ENCODE peak calls at places on chromosomes 12 and 14, in six cellular contexts. M is K562, T is HepG2, C is GM12878, F is HCT116, B is H1. W is an unnamed sample.

GRCh38 chr14:77212933-77213656 is 31.5 kb downstream of the TMEM63C start:
- DNase-seq in B (peak; percentile 38), T (peak; percentile 13), F (peak; percentile 28), M (peak; percentile 40), C (no peak), W (peak; percentile 20)

GRCh38 chr14:101823081-101823480 is 61.6 kb downstream of the PPP2R5C start:
- DNase-seq in C (no peak), B (no peak), F (no peak), M (no peak), T (no peak), W (no peak)

GRCh38 chr14:25833341-25834121 is 764.3 kb downstream of the NOVA1 start:
- DNase-seq in C (no peak), F (no peak), T (peak; percentile 46), B (no peak), M (peak; percentile 4), W (peak; percentile 23)

GRCh38 chr12:64392221-64392620 is 1.7 kb upstream of the C12orf56 start:
- DNase-seq in T (no peak), B (no peak), M (peak; percentile 40), C (no peak), F (no peak), W (no peak)

GRCh38 chr12:78804262-78804661 is 60.3 kb upstream of the SYT1 start:
- DNase-seq in B (no peak), M (no peak), T (no peak), C (no peak), F (no peak), W (no peak)

GRCh38 chr12:55965941-55966407 is at the start of gene PMEL:
- DNase-seq in B (no peak), F (no peak), T (no peak), M (peak; percentile 16), C (no peak), W (no peak)

GRCh38 chr14:22735096-22735495 is 31.4 kb upstream of the OXA1L start:
- DNase-seq in F (no peak), T (no peak), B (no peak), C (no peak), M (no peak), W (no peak)

GRCh38 chr14:35819591-35820540 is 6.3 kb upstream of the BRMS1L start:
- DNase-seq in C (no peak), M (no peak), B (no peak), F (no peak), T (no peak), W (no peak)

GRCh38 chr12:50074936-50075807 is 10.0 kb upstream of the SMARCD1 start:
- DNase-seq in B (no peak), F (peak; percentile 42), C (peak; percentile 37), T (peak; percentile 82), M (peak; percentile 89), W (peak; percentile 83)

GRCh38 chr14:93880025-93880820 is 46.9 kb upstream of the FAM181A start:
- DNase-seq in T (no peak), B (no peak), C (no peak), M (no peak), F (no peak), W (no peak)

DNA sequence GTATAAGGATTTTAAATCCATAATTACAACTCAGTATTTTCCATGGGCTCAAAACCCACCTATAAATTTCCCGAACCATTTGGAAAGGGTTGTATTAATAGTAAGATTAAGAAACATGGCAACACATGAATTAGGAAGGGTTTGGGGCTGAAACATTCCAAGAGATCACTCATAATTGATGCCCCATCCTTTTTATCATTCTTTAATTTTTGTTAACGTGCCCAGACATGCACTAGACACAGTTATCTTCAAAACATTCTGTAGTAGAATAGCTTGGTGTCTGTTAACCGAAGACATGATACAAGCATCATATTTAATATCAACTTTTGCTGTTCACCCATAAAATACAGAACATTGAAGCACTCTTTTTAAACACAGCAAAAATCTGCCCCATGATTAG is 106.8 kb upstream of the FRMD6 start:
- DNase-seq in T (no peak), F (no peak), C (no peak), M (no peak), B (no peak), W (no peak)
- H3K9ac ChIP-seq in T (no peak overlapping the region), F (no peak overlapping the region), C (no peak overlapping the region), M (no peak overlapping the region), B (no peak overlapping the region), W (no peak overlapping the region)

GRCh38 chr12:109594566-109595317 is 21.1 kb downstream of the MVK start:
- DNase-seq in B (no peak), M (no peak), T (no peak), C (no peak), F (no peak), W (no peak)
- TF ChIP-seq ZNF274 in B (no peak), M (no peak), T (no peak), C (no peak), F (no peak), W (no peak)

GRCh38 chr14:103663506-103663905 is 34.5 kb downstream of the KLC1 start:
- DNase-seq in F (no peak), C (no peak), T (no peak), B (no peak), M (no peak), W (no peak)
- H3K9ac ChIP-seq in F (no peak overlapping the region), C (no peak overlapping the region), T (no peak overlapping the region), B (no peak overlapping the region), M (no peak overlapping the region), W (no peak overlapping the region)

GRCh38 chr12:104059963-104060362 is 4.4 kb upstream of the HCFC2 start:
- DNase-seq in F (no peak), T (no peak), B (no peak), M (no peak), C (no peak), W (no peak)

GRCh38 chr12:104063712-104064030 is 660 bp upstream of the HCFC2 start:
- DNase-seq in B (no peak), C (peak; percentile 15), F (no peak), T (no peak), M (no peak), W (no peak)

GRCh38 chr12:104064031-104064841 is at the start of gene HCFC2:
- DNase-seq in C (peak; percentile 61), B (no peak), F (peak; percentile 60), T (peak; percentile 75), M (peak; percentile 92), W (peak; percentile 55)

GRCh38 chr12:104060791-104061190 is 3.5 kb upstream of the HCFC2 start:
- DNase-seq in F (no peak), T (no peak), M (no peak), B (no peak), C (no peak), W (no peak)

DNA sequence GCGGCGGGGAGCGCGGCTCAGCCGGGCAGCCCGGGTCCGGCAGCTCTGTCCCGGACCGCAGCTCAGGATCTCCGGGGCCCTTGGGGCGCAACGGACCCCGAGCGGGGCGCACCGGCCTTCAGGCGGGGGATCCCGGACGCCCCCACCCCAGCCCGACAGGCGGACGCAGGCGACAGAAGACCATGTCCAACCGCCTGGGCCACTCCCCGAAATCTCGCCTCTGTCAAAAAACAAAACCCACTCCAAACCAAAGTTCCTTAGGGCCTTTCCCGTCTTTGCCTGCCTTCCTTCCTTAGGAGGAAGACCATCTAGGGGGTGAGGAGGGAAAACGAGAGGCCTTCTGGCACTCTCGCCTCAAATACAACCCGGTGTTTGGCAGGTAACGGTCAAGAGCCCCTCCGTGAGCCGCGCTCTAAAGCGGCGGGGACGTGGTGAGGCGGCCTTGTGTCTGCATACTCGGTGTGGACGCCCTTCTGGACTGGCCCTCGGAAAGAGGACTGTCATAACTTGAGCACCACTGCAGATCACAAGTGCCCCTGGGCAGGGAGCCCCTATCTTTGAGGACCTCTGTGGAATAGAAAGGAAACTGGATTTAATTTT is 611 bp downstream of the HCFC2 start:
- DNase-seq in C (no peak), B (no peak), M (peak; percentile 48), F (no peak), T (no peak), W (no peak)
- TF ChIP-seq ZNF274 in C (no peak), B (no peak), M (no peak), F (no peak), T (no peak), W (no peak)

GRCh38 chr12:88242939-88243338 is 100.8 kb downstream of the TMTC3 start:
- DNase-seq in B (no peak), F (no peak), T (no peak), M (no peak), C (no peak), W (no peak)
- H3K9ac ChIP-seq in B (no peak overlapping the region), F (no peak overlapping the region), T (no peak overlapping the region), M (no peak overlapping the region), C (no peak overlapping the region), W (no peak overlapping the region)

GRCh38 chr12:120640840-120641833 is 711 bp downstream of the CABP1 start:
- DNase-seq in F (no peak), T (peak; percentile 22), M (peak; percentile 70), B (peak; percentile 53), C (no peak), W (peak; percentile 79)
- TF ChIP-seq ZNF274 in F (no peak), T (peak; percentile 41), M (no peak), B (no peak), C (no peak), W (no peak)

GRCh38 chr12:120978296-120979219 is at the start of gene HNF1A:
- DNase-seq in M (no peak), F (no peak), C (no peak), T (peak; percentile 95), B (no peak), W (no peak)
- H3K9ac ChIP-seq in M (peak within 1 kb of the TSS; percentile 17), F (no peak within 1 kb of the TSS), C (no peak within 1 kb of the TSS), T (peak within 1 kb of the TSS; percentile 99), B (no peak within 1 kb of the TSS), W (peak within 1 kb of the TSS; percentile 8)

GRCh38 chr14:58677525-58677924 is 39.8 kb downstream of the DACT1 start:
- DNase-seq in T (no peak), C (no peak), B (no peak), M (no peak), F (no peak), W (no peak)

GRCh38 chr14:58680698-58681097 is 42.9 kb downstream of the DACT1 start:
- DNase-seq in T (no peak), B (no peak), F (no peak), M (no peak), C (no peak), W (no peak)

GRCh38 chr14:58673722-58674121 is 36.0 kb downstream of the DACT1 start:
- DNase-seq in C (no peak), T (no peak), M (no peak), F (no peak), B (no peak), W (no peak)

DNA sequence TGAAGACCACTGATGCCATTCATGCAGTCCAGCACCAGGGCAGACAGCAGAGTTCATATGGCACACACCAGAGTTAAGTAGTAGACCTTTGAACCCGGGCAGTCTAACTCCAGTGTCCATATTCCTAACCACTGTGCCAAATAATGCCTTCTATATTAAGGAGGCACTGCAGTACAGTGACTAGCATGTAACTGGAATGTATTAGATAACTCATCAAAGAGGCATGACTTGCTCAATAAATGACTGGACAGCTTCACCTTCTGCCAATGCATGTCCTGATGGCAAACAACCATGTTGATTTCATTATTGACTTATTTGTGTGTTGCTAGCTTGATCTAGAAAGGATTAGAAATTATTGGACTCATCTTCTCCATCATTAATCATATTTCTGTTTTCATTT is 40.2 kb downstream of the DACT1 start:
- DNase-seq in B (no peak), F (no peak), T (no peak), C (no peak), M (no peak), W (no peak)
- TF ChIP-seq ZNF274 in B (no peak), F (no peak), T (no peak), C (no peak), M (no peak), W (no peak)

DNA sequence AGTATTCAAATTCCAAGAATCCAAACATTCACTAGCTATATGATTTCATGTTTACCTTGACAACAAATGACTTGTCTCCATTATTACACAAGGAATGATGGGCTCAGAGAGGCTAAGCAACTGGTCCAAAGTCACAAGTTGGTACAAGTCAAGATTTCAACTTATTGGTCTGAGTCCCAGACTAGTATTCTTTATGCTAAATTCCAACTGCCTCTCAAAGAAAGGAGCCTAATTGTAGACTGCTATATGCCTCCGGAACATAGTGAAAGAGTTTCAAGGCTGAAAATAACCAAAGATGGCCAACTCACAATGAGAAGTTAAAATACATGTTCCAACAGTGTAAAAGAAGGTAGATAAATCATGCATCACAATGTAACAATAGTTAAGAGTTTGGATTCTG is 7.5 kb downstream of the BTG1 start:
- DNase-seq in T (no peak), F (no peak), M (no peak), C (no peak), B (no peak), W (no peak)
- H3K9ac ChIP-seq in T (no peak overlapping the region), F (no peak overlapping the region), M (no peak overlapping the region), C (peak overlapping the region; percentile 61), B (no peak overlapping the region), W (no peak overlapping the region)

W was measured in NT2/D1.